ENCODE peak calls at places on chromosomes 7 and 10, in six cellular contexts. O, T, F, E, I and N are unnamed samples.

GRCh38 chr10:96651998-96652431 is 65.2 kb upstream of the TM9SF3 start:
- DNase-seq in I (no peak), O (no peak), E (no peak), T (no peak), F (no peak), N (no peak)

GRCh38 chr10:7826971-7827370 is 8.7 kb downstream of the TAF3 start:
- DNase-seq in I (peak), O (no peak), E (no peak), T (no peak), F (peak), N (no peak)

GRCh38 chr10:119070395-119071165 is 10.0 kb downstream of the EIF3A start:
- DNase-seq in T (no peak), I (no peak), E (no peak), F (peak), O (no peak), N (no peak)

GRCh38 chr10:13953371-13953770 is 366.6 kb downstream of the PRPF18 start:
- DNase-seq in I (no peak), E (no peak), F (no peak), O (no peak), T (no peak), N (no peak)

GRCh38 chr7:79308176-79308575 is 145.3 kb downstream of the MAGI2 start:
- DNase-seq in I (no peak), O (peak), T (no peak), F (peak), E (no peak), N (no peak)

GRCh38 chr7:113664867-113665266 is 253.9 kb downstream of the PPP1R3A start:
- DNase-seq in O (no peak), E (no peak), I (no peak), T (no peak), F (no peak), N (no peak)

GRCh38 chr10:99941942-99942835 is 67.6 kb downstream of the DNMBP start:
- DNase-seq in T (no peak), F (no peak), O (no peak), I (peak), E (no peak), N (no peak)

GRCh38 chr10:121539757-121540156 is 58.5 kb downstream of the FGFR2 start:
- DNase-seq in E (no peak), I (no peak), O (no peak), F (no peak), T (no peak), N (no peak)

GRCh38 chr7:84684836-84685235 is 490.2 kb upstream of the SEMA3A start:
- DNase-seq in F (no peak), I (no peak), T (no peak), O (no peak), E (no peak), N (no peak)

GRCh38 chr10:79344502-79345195 is 2.6 kb upstream of the PPIF start:
- DNase-seq in F (no peak), I (no peak), T (no peak), O (no peak), E (no peak), N (no peak)

GRCh38 chr10:10777723-10778122 is 239.9 kb upstream of the CELF2 start:
- DNase-seq in O (no peak), T (no peak), F (no peak), I (no peak), E (no peak), N (no peak)

GRCh38 chr10:52229271-52229931 is 84.7 kb upstream of the DKK1 start:
- DNase-seq in E (no peak), O (no peak), I (no peak), T (no peak), F (no peak), N (no peak)

GRCh38 chr10:67785098-67785497 is 52.9 kb downstream of the DNAJC12 start:
- DNase-seq in E (no peak), T (no peak), I (no peak), O (no peak), F (no peak), N (no peak)

GRCh38 chr10:18984531-18984930 is 64.1 kb upstream of the MALRD1 start:
- DNase-seq in O (no peak), T (no peak), I (no peak), E (no peak), F (no peak), N (no peak)

GRCh38 chr7:43112941-43113621 is 634 bp downstream of the HECW1 start:
- DNase-seq in E (peak), I (peak), T (peak), F (peak), O (no peak), N (no peak)

GRCh38 chr7:76149847-76150691 is 51.6 kb upstream of the SRRM3 start:
- DNase-seq in O (no peak), I (no peak), F (no peak), E (no peak), T (peak), N (no peak)

GRCh38 chr7:77409005-77409738 is 7.0 kb downstream of the GSAP start:
- DNase-seq in E (no peak), T (no peak), F (no peak), O (no peak), I (no peak), N (no peak)

GRCh38 chr7:33495207-33495606 is 365.8 kb downstream of the BBS9 start:
- DNase-seq in F (no peak), T (no peak), E (no peak), O (no peak), I (peak), N (no peak)

DNA sequence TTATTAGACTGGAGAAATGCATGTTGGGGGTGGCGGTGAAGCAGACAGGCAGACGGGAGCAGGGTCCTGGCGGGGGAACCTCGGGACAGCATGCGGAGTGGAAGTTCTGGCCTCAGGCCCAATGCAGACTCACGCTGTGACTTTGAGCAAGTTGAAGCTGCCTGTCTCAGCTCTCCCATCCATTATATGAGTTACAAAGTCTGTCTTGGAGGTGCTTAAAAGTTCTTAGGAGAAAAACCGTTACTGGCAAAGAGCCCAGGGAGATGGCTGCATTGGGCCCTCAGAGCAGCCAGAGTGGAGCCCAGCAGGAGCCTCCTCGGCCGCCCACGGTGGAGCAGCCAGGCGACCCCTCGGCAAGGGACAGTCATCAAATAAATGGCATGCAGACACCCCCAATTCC is 509.5 kb downstream of the PLXNA4 start:
- DNase-seq in I (no peak), T (no peak), F (no peak), O (no peak), E (peak), N (peak)
- H3K27ac ChIP-seq in I (no peak), T (peak), F (peak), O (no peak), E (peak), N (no peak)

GRCh38 chr10:5092848-5093790 is 1.1 kb upstream of the AKR1C3 start:
- DNase-seq in T (no peak), O (no peak), E (no peak), F (no peak), I (no peak), N (no peak)
- H3K27ac ChIP-seq in T (no peak), O (peak), E (no peak), F (no peak), I (no peak), N (no peak)

GRCh38 chr7:102167254-102167653 is 119.4 kb upstream of the SH2B2 start:
- DNase-seq in T (no peak), I (no peak), F (no peak), E (no peak), O (no peak), N (no peak)

GRCh38 chr7:102170417-102170970 is 116.2 kb upstream of the SH2B2 start:
- DNase-seq in O (no peak), T (no peak), I (no peak), F (no peak), E (no peak), N (no peak)

GRCh38 chr7:102165136-102165535 is 121.5 kb upstream of the SH2B2 start:
- DNase-seq in F (no peak), O (no peak), T (no peak), I (no peak), E (no peak), N (no peak)

GRCh38 chr7:102173669-102174068 is 113.0 kb upstream of the SH2B2 start:
- DNase-seq in O (no peak), T (no peak), F (no peak), I (no peak), E (no peak), N (no peak)

DNA sequence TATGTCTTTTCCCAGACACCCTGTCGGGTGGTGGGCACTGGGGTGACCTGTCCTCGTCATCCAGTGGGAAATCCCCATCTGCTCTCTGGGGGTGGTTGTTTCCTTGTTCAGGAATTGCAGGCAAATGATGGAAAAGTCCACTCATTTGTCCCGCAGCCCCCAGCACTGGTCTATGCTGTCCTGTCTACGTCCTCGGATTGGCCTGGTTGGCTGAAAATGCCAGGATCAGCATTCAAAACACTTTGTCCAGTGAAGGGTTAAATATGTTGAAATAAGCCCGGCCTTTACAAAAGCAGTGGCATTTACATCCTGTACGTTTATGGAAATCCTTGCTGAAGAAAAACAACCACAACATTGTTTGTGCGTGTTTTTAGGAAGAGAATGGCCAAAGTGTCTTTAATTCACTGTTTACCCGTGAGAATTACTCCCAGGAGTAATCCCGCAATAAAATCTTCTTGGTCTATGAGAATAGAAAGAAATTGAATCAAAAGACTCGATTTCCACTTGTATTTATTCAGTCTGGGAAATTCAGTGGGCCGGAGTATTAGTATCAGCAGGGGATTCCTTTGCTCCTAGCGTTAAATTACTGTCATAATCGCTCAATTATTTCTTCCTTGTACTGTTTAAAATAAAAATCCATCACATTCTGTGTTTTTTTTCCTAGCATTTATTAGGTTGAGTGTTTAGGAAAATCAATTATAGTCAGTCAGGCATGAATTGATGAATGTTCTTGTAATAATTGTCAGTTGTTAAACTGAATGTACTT is 116.8 kb upstream of the SH2B2 start:
- DNase-seq in E (no peak), F (no peak), O (no peak), I (no peak), T (no peak), N (no peak)
- H3K27ac ChIP-seq in E (no peak), F (peak), O (peak), I (no peak), T (no peak), N (peak)

GRCh38 chr10:112783653-112784426 is 166.2 kb upstream of the TCF7L2 start:
- DNase-seq in F (no peak), E (no peak), O (no peak), T (no peak), I (no peak), N (no peak)
- H3K27ac ChIP-seq in F (no peak), E (no peak), O (no peak), T (no peak), I (no peak), N (no peak)

GRCh38 chr10:132546567-132547420 is 9.2 kb downstream of the INPP5A start:
- DNase-seq in O (peak), I (no peak), F (peak), E (peak), T (no peak), N (no peak)

GRCh38 chr10:132542819-132543218 is 5.2 kb downstream of the INPP5A start:
- DNase-seq in O (no peak), I (no peak), E (peak), F (no peak), T (no peak), N (no peak)

GRCh38 chr10:132545659-132546367 is 8.2 kb downstream of the INPP5A start:
- DNase-seq in I (no peak), O (no peak), E (peak), F (peak), T (no peak), N (no peak)

GRCh38 chr10:132543916-132544743 is 6.5 kb downstream of the INPP5A start:
- DNase-seq in I (no peak), O (peak), T (no peak), F (peak), E (peak), N (no peak)

GRCh38 chr10:132544744-132545658 is 7.4 kb downstream of the INPP5A start:
- DNase-seq in E (peak), F (peak), I (no peak), O (no peak), T (no peak), N (no peak)
- H3K27ac ChIP-seq in E (no peak), F (no peak), I (no peak), O (no peak), T (no peak), N (no peak)

GRCh38 chr10:70367195-70367796 is 15.1 kb downstream of the LRRC20 start:
- DNase-seq in I (no peak), O (no peak), T (no peak), E (no peak), F (no peak), N (no peak)
- H3K27ac ChIP-seq in I (no peak), O (no peak), T (no peak), E (no peak), F (no peak), N (no peak)

DNA sequence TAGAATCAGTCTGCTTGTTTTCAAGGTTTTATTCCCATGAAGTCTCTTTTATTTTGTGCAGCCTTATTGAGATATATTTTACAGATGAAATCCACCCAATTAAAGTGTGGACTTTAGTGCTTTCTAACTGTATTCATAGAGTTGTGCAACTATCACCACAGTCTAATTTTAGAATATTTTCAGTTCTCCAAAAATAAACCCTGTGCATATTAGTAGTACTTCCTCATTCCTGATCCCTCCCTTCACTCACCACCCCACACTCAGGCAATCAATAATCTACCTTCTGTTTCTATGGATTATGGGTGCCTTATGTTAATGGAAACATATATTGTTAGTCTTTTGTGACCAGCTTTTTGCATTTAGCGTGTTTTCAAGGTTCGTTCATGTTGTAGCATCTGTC is 185.7 kb upstream of the TMEM72 start:
- DNase-seq in O (no peak), F (no peak), E (no peak), T (no peak), I (no peak), N (no peak)
- H3K27ac ChIP-seq in O (no peak), F (no peak), E (peak), T (no peak), I (no peak), N (no peak)

DNA sequence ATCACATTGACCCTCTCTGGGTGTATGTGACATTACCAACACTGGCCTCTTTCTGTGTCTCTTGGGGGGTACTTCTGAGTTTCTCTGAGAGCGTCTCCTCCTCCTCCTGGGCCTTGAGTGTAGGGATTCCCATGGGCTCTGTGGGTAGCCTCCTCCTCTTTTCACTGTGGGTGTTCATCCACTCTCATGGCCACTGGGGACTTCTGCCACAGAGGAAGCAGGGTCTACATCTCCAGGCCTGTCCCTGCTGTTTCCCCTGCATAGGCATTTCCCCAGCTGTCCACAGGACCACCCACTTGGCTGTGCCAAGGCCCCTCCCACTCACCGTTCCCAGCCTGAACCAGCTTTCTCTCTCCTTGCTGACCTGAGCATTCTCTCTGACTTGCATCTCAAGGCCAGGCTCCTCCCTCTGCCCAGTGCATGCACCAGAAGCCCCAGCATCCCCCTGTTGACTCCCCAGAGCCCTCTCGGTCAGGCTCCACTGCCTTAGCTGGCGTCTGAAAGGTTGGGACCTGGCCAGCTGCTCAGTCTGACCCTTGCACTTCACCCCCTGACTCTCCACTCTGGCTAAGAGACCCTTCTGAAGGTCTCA is 487.6 kb downstream of the GLRX3 start:
- DNase-seq in I (no peak), E (no peak), T (no peak), O (no peak), F (no peak), N (no peak)
- H3K27ac ChIP-seq in I (no peak), E (no peak), T (no peak), O (no peak), F (no peak), N (no peak)